ENCODE peak calls at places on chromosomes 11 and 22, in seven cellular contexts. C, P, R, I, M, H and X are unnamed samples.

GRCh38 chr11:71251159-71251721 is 1.1 kb downstream of the SHANK2 start:
- DNase-seq in C (peak; percentile 62), P (peak; percentile 46), R (no peak), I (peak; percentile 58), M (peak; percentile 76), H (peak; percentile 60), X (peak; percentile 41)

GRCh38 chr11:117809236-117810055 is 12.4 kb upstream of the DSCAML1 start:
- DNase-seq in C (peak; percentile 91), P (peak; percentile 83), R (peak; percentile 63), I (peak; percentile 75), M (peak; percentile 90), H (peak; percentile 87), X (peak; percentile 61)

GRCh38 chr11:102389253-102389652 is 42.2 kb downstream of the BIRC2 start:
- DNase-seq in C (no peak), P (no peak), R (no peak), I (no peak), M (no peak), H (no peak), X (peak; percentile 60)

GRCh38 chr22:49774046-49774445 is 53.6 kb downstream of the BRD1 start:
- DNase-seq in C (no peak), P (no peak), R (no peak), I (no peak), M (no peak), H (no peak), X (no peak)

GRCh38 chr11:123272565-123272964 is 77.5 kb upstream of the CLMP start:
- DNase-seq in C (no peak), P (no peak), R (no peak), I (no peak), M (no peak), H (no peak), X (peak; percentile 83)

GRCh38 chr22:20271114-20271994 is 3.2 kb upstream of the RTN4R start:
- DNase-seq in C (no peak), P (no peak), R (no peak), I (no peak), M (no peak), H (no peak), X (no peak)

GRCh38 chr11:6468712-6469495 is 4.8 kb downstream of the TRIM3 start:
- DNase-seq in C (peak; percentile 93), P (peak; percentile 100), R (peak; percentile 60), I (peak; percentile 24), M (peak; percentile 97), H (peak; percentile 98), X (peak; percentile 31)

GRCh38 chr11:109619498-109619897 is 197.5 kb downstream of the C11orf87 start:
- DNase-seq in C (no peak), P (no peak), R (no peak), I (no peak), M (no peak), H (no peak), X (no peak)

GRCh38 chr11:70662691-70663098 is 264.4 kb downstream of the CTTN start:
- DNase-seq in C (no peak), P (peak; percentile 41), R (no peak), I (no peak), M (peak; percentile 75), H (no peak), X (no peak)

GRCh38 chr22:39252461-39253391 is 7.9 kb upstream of the PDGFB start:
- DNase-seq in C (no peak), P (peak; percentile 72), R (no peak), I (peak; percentile 46), M (no peak), H (no peak), X (peak; percentile 71)

GRCh38 chr11:94740975-94741707 is 27.0 kb upstream of the AMOTL1 start:
- DNase-seq in C (peak; percentile 77), P (peak; percentile 87), R (peak; percentile 48), I (peak; percentile 75), M (peak; percentile 82), H (peak; percentile 71), X (peak; percentile 87)

GRCh38 chr11:78798567-78799170 is 224.0 kb upstream of the NARS2 start:
- DNase-seq in C (peak; percentile 80), P (peak; percentile 83), R (peak; percentile 28), I (peak; percentile 73), M (peak; percentile 72), H (peak; percentile 79), X (peak; percentile 85)

GRCh38 chr11:83895516-83895915 is 609.3 kb upstream of the CCDC90B start:
- DNase-seq in C (no peak), P (peak; percentile 19), R (no peak), I (no peak), M (no peak), H (peak; percentile 66), X (no peak)

GRCh38 chr11:61980783-61981541 is 13.5 kb upstream of the FTH1 start:
- DNase-seq in C (peak; percentile 67), P (no peak), R (no peak), I (no peak), M (no peak), H (no peak), X (no peak)

GRCh38 chr22:45775569-45776312 is 104.1 kb downstream of the ATXN10 start:
- DNase-seq in C (no peak), P (no peak), R (no peak), I (no peak), M (no peak), H (no peak), X (no peak)

GRCh38 chr11:64729851-64730382 is 6.9 kb upstream of the NRXN2 start:
- DNase-seq in C (peak; percentile 53), P (peak; percentile 89), R (no peak), I (peak; percentile 35), M (peak; percentile 87), H (peak; percentile 84), X (peak; percentile 19)

GRCh38 chr11:20443596-20443995 is 56.1 kb downstream of the PRMT3 start:
- DNase-seq in C (peak; percentile 10), P (peak; percentile 40), R (peak; percentile 18), I (peak; percentile 49), M (peak; percentile 17), H (peak; percentile 25), X (peak; percentile 41)

DNA sequence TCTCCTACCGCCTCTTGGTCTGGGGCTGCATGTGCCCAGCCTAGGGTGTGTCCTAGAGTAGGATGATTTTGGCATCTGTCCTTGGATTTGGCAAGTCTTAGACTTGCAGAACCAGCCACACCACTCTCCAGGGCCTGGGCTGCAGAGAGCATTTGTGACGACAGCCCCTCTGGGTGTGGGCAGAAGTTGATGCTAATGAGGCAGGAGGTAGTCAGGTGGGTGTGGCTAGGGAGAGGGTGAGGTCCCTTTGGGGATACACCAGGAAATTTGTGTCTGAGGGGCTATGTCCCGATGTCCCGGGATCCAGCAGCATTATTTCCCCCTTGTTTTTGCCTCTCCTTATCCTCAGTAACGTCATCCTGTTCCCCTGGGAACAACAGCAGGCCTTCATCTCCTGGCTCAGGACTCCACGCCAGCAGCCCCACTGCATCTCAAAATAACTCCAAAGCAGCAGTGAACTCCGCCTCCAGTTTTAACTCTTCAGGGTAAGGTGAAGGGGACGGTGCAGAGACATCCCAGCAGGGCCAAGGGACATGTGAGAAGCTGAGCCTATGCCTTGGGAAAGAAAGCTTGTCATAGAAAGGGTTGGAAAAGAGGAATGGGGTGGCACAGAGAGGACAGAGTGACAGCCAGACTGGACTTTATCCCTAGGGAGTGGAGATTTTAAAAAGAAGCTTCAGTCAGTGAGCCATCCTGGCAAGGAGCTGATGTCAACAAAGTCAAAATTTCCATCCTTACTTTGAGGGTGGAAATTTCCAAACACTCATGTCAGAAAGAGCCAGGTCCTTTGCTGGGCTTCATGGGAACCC is 8.0 kb upstream of the TLCD5 start:
- DNase-seq in C (peak; percentile 42), P (peak; percentile 74), R (no peak), I (peak; percentile 65), M (no peak), H (no peak), X (peak; percentile 99)
- H3K4me3 ChIP-seq in C (no peak overlapping the region), P (peak overlapping the region; percentile 49), R (no peak overlapping the region), I (no peak overlapping the region), M (no peak overlapping the region), H (no peak overlapping the region), X (peak overlapping the region; percentile 22)

DNA sequence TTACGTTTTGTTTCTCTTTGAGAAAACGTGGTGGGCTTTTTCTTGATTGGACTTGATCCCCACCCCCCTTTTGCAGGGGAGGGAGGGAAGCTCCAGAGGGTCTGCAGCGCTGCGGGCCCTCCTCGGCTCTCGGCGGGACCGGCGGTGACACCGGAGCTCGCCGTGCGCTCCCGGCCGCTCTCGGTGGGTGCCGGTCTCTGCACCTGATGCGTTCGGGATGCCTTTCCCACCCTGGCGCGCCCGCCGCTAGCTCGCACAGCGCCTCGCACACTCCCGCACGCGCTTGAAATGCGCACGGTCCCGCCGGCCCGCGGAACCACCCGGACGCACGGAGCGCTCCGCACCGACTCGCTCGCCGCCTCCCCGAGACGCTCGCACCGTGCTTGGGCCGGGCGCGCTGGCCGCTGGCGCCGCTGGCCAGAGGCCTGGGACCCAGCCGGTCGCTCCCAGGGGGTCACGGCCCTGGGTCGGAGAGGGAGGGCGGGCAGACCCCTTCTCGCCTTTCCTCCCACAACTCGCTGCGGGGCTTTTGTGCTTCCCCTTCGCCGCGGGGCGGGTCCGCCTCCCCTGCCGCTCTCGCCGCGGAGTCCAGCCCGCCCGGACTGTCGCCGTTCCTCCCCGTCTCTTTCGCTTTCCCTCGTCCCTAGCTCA is 1.0 kb downstream of the ZBTB16 start:
- DNase-seq in C (peak; percentile 66), P (peak; percentile 51), R (no peak), I (peak; percentile 57), M (peak; percentile 67), H (peak; percentile 65), X (no peak)
- TF ChIP-seq EZH2phosphoT487 in C (no peak), P (no peak), R (no peak), I (no peak), M (no peak), H (no peak), X (peak; percentile 67)

GRCh38 chr11:7603031-7603781 is 70.1 kb downstream of the CYB5R2 start:
- DNase-seq in C (no peak), P (no peak), R (no peak), I (peak; percentile 51), M (no peak), H (no peak), X (no peak)

GRCh38 chr11:7609015-7609414 is 64.3 kb downstream of the CYB5R2 start:
- DNase-seq in C (no peak), P (no peak), R (no peak), I (peak; percentile 71), M (no peak), H (no peak), X (no peak)

GRCh38 chr11:7604331-7604973 is 68.8 kb downstream of the CYB5R2 start:
- DNase-seq in C (no peak), P (no peak), R (no peak), I (no peak), M (no peak), H (no peak), X (no peak)

GRCh38 chr11:7606496-7606895 is 66.8 kb downstream of the CYB5R2 start:
- DNase-seq in C (no peak), P (no peak), R (no peak), I (peak; percentile 10), M (no peak), H (no peak), X (no peak)

GRCh38 chr11:7605544-7605943 is 67.8 kb downstream of the CYB5R2 start:
- DNase-seq in C (peak; percentile 63), P (no peak), R (peak; percentile 47), I (peak; percentile 44), M (no peak), H (no peak), X (peak; percentile 35)
- H3K27ac ChIP-seq in C (peak overlapping the region; percentile 87), P (no peak overlapping the region), R (peak overlapping the region; percentile 39), I (no peak overlapping the region), M (no peak overlapping the region), H (no peak overlapping the region), X (no peak overlapping the region)

DNA sequence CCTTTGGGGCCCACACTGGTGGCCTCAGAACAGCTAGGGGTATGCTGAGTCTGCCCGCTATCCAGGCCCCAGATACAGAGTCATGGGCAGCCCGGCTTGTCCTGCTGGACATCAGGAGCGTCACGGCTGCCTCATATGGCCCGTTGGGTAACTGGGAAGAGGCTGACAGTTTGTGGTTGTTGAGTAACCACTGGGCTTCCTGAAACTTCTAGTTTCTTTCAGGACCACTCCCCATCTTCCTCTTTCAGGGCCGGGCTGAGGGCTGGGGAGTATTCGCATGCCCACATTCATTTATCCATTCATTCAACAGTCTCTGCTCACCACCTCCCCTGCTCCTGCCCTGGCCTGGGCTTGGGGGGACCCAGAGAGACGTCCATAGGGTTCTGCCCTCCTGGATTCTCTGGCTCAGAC is 13.4 kb upstream of the P2RY2 start:
- DNase-seq in C (no peak), P (no peak), R (no peak), I (no peak), M (no peak), H (no peak), X (no peak)
- H3K4me3 ChIP-seq in C (no peak overlapping the region), P (no peak overlapping the region), R (no peak overlapping the region), I (no peak overlapping the region), M (no peak overlapping the region), H (no peak overlapping the region), X (no peak overlapping the region)